ENCODE peak calls at places on chromosome 17, in ten cellular contexts. H is cardiac fibroblast; Z is kidney glomerular epithelial cell; Q is amniotic epithelial cell; R is AG08396; P is stimulated activated naive B cell treated with anti-CD40 and anti-IgM and Interleukin-4, amounts not matched to agents 10 μg/mL and 1 μg/mL and 100 μg/mL, for 72 hours; X is stimulated activated CD4-positive, alpha-beta T cell treated with anti-CD3 and anti-CD28 coated beads, Interleukin-4, amount 100 ng/mL, for 4 hours; B is T follicular helper cell; M is GM12892; O is GM04504. T is an unnamed sample.

GRCh38 chr17:65185686-65186382 is 48.7 kb downstream of the RGS9 start:
- DNase-seq in H (no peak), Z (no peak), Q (no peak), R (no peak), P (no peak), X (no peak), B (no peak), M (no peak), O (no peak), T (no peak)

GRCh38 chr17:78133971-78134898 is 3.7 kb downstream of the TMC8 start:
- DNase-seq in H (peak; percentile 38), Z (no peak), Q (peak; percentile 29), R (no peak), P (peak; percentile 39), X (peak; percentile 62), B (peak; percentile 77), M (no peak), O (no peak), T (peak; percentile 72)

GRCh38 chr17:72901657-72902056 is 190.8 kb downstream of the SLC39A11 start:
- DNase-seq in H (no peak), Z (no peak), Q (no peak), R (no peak), P (no peak), X (no peak), B (no peak), M (no peak), O (no peak), T (no peak)

GRCh38 chr17:4845128-4845527 is 12.0 kb downstream of the MINK1 start:
- DNase-seq in H (no peak), Z (no peak), Q (no peak), R (no peak), P (no peak), X (no peak), B (no peak), M (no peak), O (no peak), T (no peak)

GRCh38 chr17:21191698-21192097 is 22.3 kb downstream of the TMEM11 start:
- DNase-seq in H (no peak), Z (no peak), Q (no peak), R (no peak), P (no peak), X (no peak), B (no peak), M (no peak), O (no peak), T (no peak)

GRCh38 chr17:21300601-21301571 is 16.4 kb downstream of the MAP2K3 start:
- DNase-seq in H (no peak), Z (no peak), Q (no peak), R (no peak), P (no peak), X (no peak), B (no peak), M (no peak), O (no peak), T (peak; percentile 29)

GRCh38 chr17:77479817-77480508 is 339.2 kb downstream of the SEC14L1 start:
- DNase-seq in H (no peak), Z (no peak), Q (no peak), R (no peak), P (no peak), X (no peak), B (no peak), M (no peak), O (no peak), T (no peak)

GRCh38 chr17:3626831-3627565 is 9.1 kb downstream of the SHPK start:
- DNase-seq in H (no peak), Z (no peak), Q (no peak), R (no peak), P (no peak), X (no peak), B (no peak), M (no peak), O (no peak), T (no peak)

GRCh38 chr17:60792250-60792898 is 114.7 kb downstream of the BCAS3 start:
- DNase-seq in H (no peak), Z (no peak), Q (no peak), R (no peak), P (no peak), X (no peak), B (no peak), M (no peak), O (no peak), T (no peak)

GRCh38 chr17:31294839-31295488 is 2.1 kb downstream of the OMG start:
- DNase-seq in H (peak; percentile 43), Z (no peak), Q (peak; percentile 77), R (no peak), P (no peak), X (no peak), B (no peak), M (no peak), O (no peak), T (no peak)

T was measured in GM10248.